ENCODE peak calls at places on chromosome 7, in nine cellular contexts. U is upper lobe of right lung, H is astrocyte, Q is kidney epithelial cell, C is fibroblast of lung, D is lower leg skin, I is uterus, B is astrocyte of the spinal cord, E is A549. G is an unnamed sample.

GRCh38 chr7:112970771-112971170 is 115.9 kb downstream of the GPR85 start:
- DNase-seq in U (no peak), H (no peak), Q (no peak), C (no peak), D (no peak), I (no peak), B (no peak), E (no peak), G (no peak)

GRCh38 chr7:108202743-108203142 is 72.6 kb upstream of the LAMB4 start:
- DNase-seq in U (no peak), H (no peak), Q (no peak), C (no peak), D (no peak), I (no peak), B (no peak), E (no peak), G (no peak)

GRCh38 chr7:1201916-1202315 is 30.8 kb upstream of the UNCX start:
- DNase-seq in U (no peak), H (no peak), Q (no peak), C (no peak), D (no peak), I (no peak), B (no peak), E (no peak), G (no peak)

GRCh38 chr7:66033471-66034385 is 41.9 kb upstream of the ASL start:
- DNase-seq in U (no peak), H (no peak), Q (no peak), C (peak), D (no peak), I (no peak), B (no peak), E (no peak), G (no peak)

GRCh38 chr7:102426268-102427031 is 6.9 kb upstream of the ORAI2 start:
- DNase-seq in U (peak), H (no peak), Q (no peak), C (no peak), D (no peak), I (no peak), B (no peak), E (no peak), G (no peak)

GRCh38 chr7:141630621-141631020 is 71.3 kb downstream of the DENND11 start:
- DNase-seq in U (no peak), H (no peak), Q (no peak), C (no peak), D (no peak), I (no peak), B (no peak), E (no peak), G (no peak)

GRCh38 chr7:7103343-7104313 is 78.7 kb upstream of the C1GALT1 start:
- DNase-seq in U (no peak), H (peak), Q (peak), C (peak), D (no peak), I (no peak), B (peak), E (peak), G (peak)

GRCh38 chr7:106563466-106564150 is 97.3 kb downstream of the CCDC71L start:
- DNase-seq in U (no peak), H (no peak), Q (no peak), C (peak), D (no peak), I (no peak), B (peak), E (no peak), G (peak)

GRCh38 chr7:3244241-3244814 is 56.7 kb upstream of the SDK1 start:
- DNase-seq in U (no peak), H (peak), Q (peak), C (peak), D (no peak), I (no peak), B (peak), E (peak), G (peak)

GRCh38 chr7:2967705-2968104 is 76.0 kb downstream of the CARD11 start:
- DNase-seq in U (peak), H (no peak), Q (no peak), C (no peak), D (no peak), I (no peak), B (no peak), E (no peak), G (no peak)

GRCh38 chr7:94491410-94491809 is 18.2 kb upstream of the CASD1 start:
- DNase-seq in U (no peak), H (no peak), Q (no peak), C (no peak), D (no peak), I (no peak), B (no peak), E (no peak), G (no peak)

GRCh38 chr7:84510501-84510900 is 315.9 kb upstream of the SEMA3A start:
- DNase-seq in U (no peak), H (peak), Q (peak), C (peak), D (no peak), I (no peak), B (peak), E (no peak), G (peak)

GRCh38 chr7:129376076-129376777 is 58.0 kb upstream of the STRIP2 start:
- DNase-seq in U (no peak), H (peak), Q (no peak), C (peak), D (peak), I (no peak), B (peak), E (peak), G (peak)

GRCh38 chr7:35593896-35594295 is 101.0 kb downstream of the HERPUD2 start:
- DNase-seq in U (no peak), H (no peak), Q (no peak), C (no peak), D (no peak), I (no peak), B (no peak), E (no peak), G (no peak)

GRCh38 chr7:47551550-47552121 is 30.3 kb downstream of the TNS3 start:
- DNase-seq in U (no peak), H (no peak), Q (no peak), C (peak), D (no peak), I (peak), B (no peak), E (no peak), G (no peak)

GRCh38 chr7:73749931-73750776 is 11.6 kb upstream of the ABHD11 start:
- DNase-seq in U (no peak), H (no peak), Q (no peak), C (no peak), D (no peak), I (no peak), B (no peak), E (no peak), G (no peak)

GRCh38 chr7:66735154-66735553 is 5.4 kb upstream of the RABGEF1 start:
- DNase-seq in U (no peak), H (no peak), Q (no peak), C (no peak), D (no peak), I (no peak), B (no peak), E (no peak), G (no peak)

GRCh38 chr7:120805636-120806388 is 52.1 kb downstream of the TSPAN12 start:
- DNase-seq in U (no peak), H (peak), Q (peak), C (peak), D (peak), I (peak), B (peak), E (peak), G (peak)

GRCh38 chr7:73615886-73616285 is 8.4 kb downstream of the MLXIPL start:
- DNase-seq in U (no peak), H (no peak), Q (no peak), C (peak), D (no peak), I (no peak), B (no peak), E (no peak), G (peak)

GRCh38 chr7:40922316-40922670 is 780.6 kb downstream of the INHBA start:
- DNase-seq in U (no peak), H (peak), Q (peak), C (peak), D (peak), I (no peak), B (peak), E (no peak), G (peak)

GRCh38 chr7:88302486-88302885 is 4.2 kb downstream of the STEAP4 start:
- DNase-seq in U (no peak), H (no peak), Q (no peak), C (no peak), D (no peak), I (no peak), B (no peak), E (no peak), G (no peak)

GRCh38 chr7:92785923-92786322 is 50.5 kb downstream of the CDK6 start:
- DNase-seq in U (no peak), H (peak), Q (no peak), C (peak), D (no peak), I (no peak), B (peak), E (no peak), G (peak)

GRCh38 chr7:102273749-102274712 is 12.6 kb upstream of the SH2B2 start:
- DNase-seq in U (no peak), H (peak), Q (peak), C (peak), D (no peak), I (no peak), B (peak), E (peak), G (peak)

GRCh38 chr7:28358423-28358868 is 53.9 kb upstream of the CREB5 start:
- DNase-seq in U (no peak), H (peak), Q (peak), C (peak), D (no peak), I (no peak), B (peak), E (peak), G (peak)

GRCh38 chr7:95933618-95934017 is 161.3 kb downstream of the DYNC1I1 start:
- DNase-seq in U (no peak), H (no peak), Q (no peak), C (no peak), D (no peak), I (no peak), B (no peak), E (no peak), G (no peak)

GRCh38 chr7:513521-514166 is 6.0 kb downstream of the PDGFA start:
- DNase-seq in U (no peak), H (peak), Q (no peak), C (peak), D (no peak), I (no peak), B (peak), E (no peak), G (peak)

GRCh38 chr7:116864084-116864483 is 1.7 kb downstream of the CAPZA2 start:
- DNase-seq in U (no peak), H (no peak), Q (no peak), C (no peak), D (no peak), I (no peak), B (no peak), E (no peak), G (no peak)

GRCh38 chr7:81140206-81140605 is 221.4 kb upstream of the SEMA3C start:
- DNase-seq in U (no peak), H (no peak), Q (no peak), C (no peak), D (no peak), I (no peak), B (no peak), E (no peak), G (no peak)

GRCh38 chr7:54888067-54888735 is 129.2 kb upstream of the SEC61G start:
- DNase-seq in U (no peak), H (no peak), Q (no peak), C (no peak), D (no peak), I (no peak), B (no peak), E (no peak), G (no peak)

GRCh38 chr7:105198223-105198622 is 184.2 kb downstream of the KMT2E start:
- DNase-seq in U (no peak), H (peak), Q (peak), C (peak), D (no peak), I (no peak), B (peak), E (no peak), G (peak)

GRCh38 chr7:50399635-50400034 is 50.5 kb downstream of the FIGNL1 start:
- DNase-seq in U (no peak), H (no peak), Q (no peak), C (no peak), D (no peak), I (no peak), B (no peak), E (no peak), G (no peak)

GRCh38 chr7:25777969-25778767 is 373.8 kb upstream of the NFE2L3 start:
- DNase-seq in U (no peak), H (no peak), Q (no peak), C (no peak), D (no peak), I (no peak), B (no peak), E (no peak), G (no peak)

GRCh38 chr7:93361853-93362252 is 129.7 kb downstream of the VPS50 start:
- DNase-seq in U (no peak), H (no peak), Q (no peak), C (no peak), D (no peak), I (no peak), B (no peak), E (no peak), G (no peak)

GRCh38 chr7:74294191-74294998 is 5.2 kb downstream of the CLIP2 start:
- DNase-seq in U (no peak), H (no peak), Q (no peak), C (peak), D (no peak), I (no peak), B (no peak), E (no peak), G (no peak)

GRCh38 chr7:132897093-132897492 is 184.8 kb downstream of the CHCHD3 start:
- DNase-seq in U (no peak), H (no peak), Q (no peak), C (no peak), D (no peak), I (no peak), B (no peak), E (no peak), G (no peak)

GRCh38 chr7:341841-342638 is 52.1 kb downstream of the FOXL3 start:
- DNase-seq in U (no peak), H (no peak), Q (no peak), C (no peak), D (no peak), I (no peak), B (no peak), E (no peak), G (no peak)

GRCh38 chr7:139675127-139676110 is 102.4 kb downstream of the HIPK2 start:
- DNase-seq in U (no peak), H (no peak), Q (no peak), C (no peak), D (no peak), I (no peak), B (peak), E (no peak), G (no peak)

GRCh38 chr7:121985476-121985875 is 112.5 kb downstream of the PTPRZ1 start:
- DNase-seq in U (no peak), H (no peak), Q (no peak), C (no peak), D (no peak), I (no peak), B (no peak), E (no peak), G (no peak)
- TF ChIP-seq CTCF in U (no peak), H (no peak), Q (no peak), C (no peak), D (no peak), I (no peak), B (peak), E (no peak), G (no peak)

GRCh38 chr7:5603193-5604140 is 178.0 kb downstream of the RNF216 start:
- DNase-seq in U (no peak), H (no peak), Q (no peak), C (no peak), D (no peak), I (no peak), B (no peak), E (no peak), G (no peak)

GRCh38 chr7:5610500-5611186 is 170.8 kb downstream of the RNF216 start:
- DNase-seq in U (no peak), H (no peak), Q (no peak), C (no peak), D (no peak), I (no peak), B (no peak), E (no peak), G (no peak)

GRCh38 chr7:5612695-5613094 is 168.8 kb downstream of the RNF216 start:
- DNase-seq in U (no peak), H (no peak), Q (no peak), C (no peak), D (no peak), I (no peak), B (no peak), E (no peak), G (no peak)

GRCh38 chr7:5606235-5606634 is 175.2 kb downstream of the RNF216 start:
- DNase-seq in U (no peak), H (no peak), Q (no peak), C (no peak), D (no peak), I (no peak), B (no peak), E (no peak), G (no peak)

GRCh38 chr7:5607958-5608656 is 173.4 kb downstream of the RNF216 start:
- DNase-seq in U (no peak), H (no peak), Q (no peak), C (no peak), D (no peak), I (no peak), B (no peak), E (no peak), G (peak)
- H3K4me3 ChIP-seq in U (no peak), H (no peak), Q (no peak), C (no peak), D (no peak), I (no peak), B (no peak), E (no peak), G (no peak)

GRCh38 chr7:37848297-37848696 is at the start of gene NME8:
- DNase-seq in U (no peak), H (no peak), Q (no peak), C (no peak), D (no peak), I (no peak), B (no peak), E (no peak), G (no peak)

DNA sequence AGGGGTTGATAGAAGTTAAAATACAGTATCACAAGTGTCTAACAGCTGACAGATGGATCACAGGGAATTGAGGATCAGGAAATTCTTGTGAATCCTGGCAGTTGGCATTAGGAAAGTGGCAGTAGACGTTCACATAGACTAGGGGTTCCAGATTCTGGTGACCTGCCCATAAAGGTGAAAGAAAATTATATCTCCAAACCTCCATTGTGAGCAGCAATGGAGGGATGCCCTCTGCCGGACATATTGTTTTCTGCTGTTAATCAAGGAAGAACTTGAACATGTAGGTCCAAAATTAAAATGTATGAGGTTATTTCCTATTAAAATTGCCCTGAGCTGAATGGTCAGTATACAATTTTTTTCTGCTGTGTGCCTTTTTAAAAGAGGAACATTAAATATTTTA is 5.1 kb downstream of the NME8 start:
- DNase-seq in U (no peak), H (no peak), Q (no peak), C (no peak), D (no peak), I (no peak), B (no peak), E (peak), G (peak)
- TF ChIP-seq CTCF in U (peak), H (peak), Q (peak), C (peak), D (no peak), I (no peak), B (peak), E (peak), G (peak)

GRCh38 chr7:27130540-27131389 is at the start of gene HOXA4:
- DNase-seq in U (peak), H (peak), Q (no peak), C (peak), D (peak), I (peak), B (peak), E (no peak), G (peak)
- H3K4me3 ChIP-seq in U (peak), H (peak), Q (peak), C (peak), D (peak), I (peak), B (peak), E (peak), G (peak)

DNA sequence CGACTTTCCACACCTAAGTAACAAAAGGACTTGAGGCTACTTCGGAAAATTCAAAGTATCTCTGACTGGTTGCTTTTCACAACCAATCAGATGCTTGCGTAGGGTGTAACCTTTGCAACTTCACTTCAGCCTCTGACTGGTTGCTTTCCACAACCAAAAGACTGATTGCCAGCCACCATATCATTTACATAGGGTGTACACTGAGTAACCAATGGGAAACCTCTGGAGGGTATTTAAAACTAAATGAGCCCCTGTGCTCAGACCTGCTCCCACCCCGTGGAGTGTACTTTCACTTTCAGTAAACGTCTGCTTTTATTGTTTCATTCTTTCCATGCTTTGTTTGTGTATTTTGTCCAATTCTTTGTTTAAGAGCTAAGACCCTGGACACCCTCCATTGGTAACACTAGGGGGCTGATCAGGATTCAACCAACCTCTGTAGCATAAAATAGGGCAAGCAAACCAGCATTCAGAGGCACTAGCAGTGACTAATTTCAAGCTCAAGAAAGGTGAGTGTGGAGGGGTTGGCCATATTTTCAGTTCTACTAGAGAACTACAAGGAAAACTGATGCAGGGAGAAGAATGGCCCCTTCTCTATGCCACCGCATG is 390.8 kb downstream of the POM121L12 start:
- DNase-seq in U (no peak), H (no peak), Q (no peak), C (no peak), D (no peak), I (no peak), B (no peak), E (no peak), G (no peak)
- TF ChIP-seq CTCF in U (no peak), H (no peak), Q (no peak), C (no peak), D (no peak), I (no peak), B (no peak), E (no peak), G (no peak)

DNA sequence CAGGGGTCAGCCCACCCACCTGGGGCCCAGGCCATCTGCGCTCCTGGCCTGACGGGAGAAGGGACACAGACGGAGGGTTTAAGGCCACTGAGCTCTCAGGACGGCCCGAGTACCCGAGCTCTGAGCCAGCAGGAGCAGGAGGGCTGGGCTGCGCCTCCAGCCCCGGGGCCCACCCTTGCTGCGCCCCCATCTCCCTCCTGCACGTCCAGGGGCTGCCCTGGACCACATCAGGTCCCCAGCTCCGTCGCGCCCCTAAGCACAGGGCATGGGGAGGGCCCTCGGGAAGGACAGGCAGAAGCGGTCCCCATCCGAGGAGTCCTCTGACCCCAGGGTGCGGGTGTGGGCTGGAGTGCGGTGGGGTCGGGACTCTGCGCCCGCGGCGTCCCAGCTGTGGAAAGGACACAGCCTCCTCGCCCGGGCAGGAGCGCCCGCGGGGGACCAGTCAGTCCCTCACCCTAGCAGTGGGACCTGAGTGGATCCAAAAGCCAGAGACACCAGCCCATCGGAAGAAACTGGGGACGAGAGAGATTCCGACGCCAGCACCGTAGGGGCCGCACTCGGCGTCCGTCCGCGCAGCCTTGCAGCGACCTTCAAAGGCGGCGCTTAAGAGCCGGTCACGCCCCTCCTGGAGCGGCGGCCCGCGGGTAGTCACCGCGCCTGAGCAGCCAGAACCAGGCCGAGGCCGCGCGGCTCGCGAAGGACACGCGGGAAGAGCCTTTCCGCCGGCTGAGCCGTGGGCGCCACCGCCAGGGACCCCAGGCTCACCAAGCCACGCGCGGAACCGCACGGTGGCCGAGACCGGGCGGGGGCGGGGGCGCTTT is 15.9 kb downstream of the CAMK2B start:
- DNase-seq in U (peak), H (peak), Q (no peak), C (peak), D (peak), I (no peak), B (peak), E (no peak), G (peak)
- H3K4me3 ChIP-seq in U (peak), H (peak), Q (peak), C (peak), D (no peak), I (peak), B (peak), E (no peak), G (no peak)

GRCh38 chr7:134031835-134032617 is 95.1 kb upstream of the LRGUK start:
- DNase-seq in U (no peak), H (no peak), Q (no peak), C (no peak), D (no peak), I (no peak), B (no peak), E (no peak), G (peak)
- TF ChIP-seq CTCF in U (no peak), H (peak), Q (no peak), C (no peak), D (no peak), I (no peak), B (peak), E (peak), G (peak)